ENCODE peak calls at places on chromosomes 2 and 18, in six cellular contexts. One of them, this sample, is unnamed.

GRCh38 chr2:86794866-86795265 is 4.2 kb upstream of the CD8A start:
- DNase-seq in NCI-H2081: no peak
- DNase-seq in progenitor cell of endocrine pancreas: no peak
- DNase-seq in epithelial cell of esophagus: no peak
- DNase-seq in adrenal gland: no peak
- DNase-seq in HS-5: no peak
- DNase-seq in this sample: no peak

GRCh38 chr2:28225472-28225915 is 167.2 kb upstream of the FOSL2 start:
- DNase-seq in NCI-H2081: no peak
- DNase-seq in progenitor cell of endocrine pancreas: no peak
- DNase-seq in epithelial cell of esophagus: peak; percentile 7
- DNase-seq in adrenal gland: no peak
- DNase-seq in HS-5: no peak
- DNase-seq in this sample: peak; percentile 14

GRCh38 chr2:119803101-119803500 is 43.4 kb downstream of the PTPN4 start:
- DNase-seq in NCI-H2081: no peak
- DNase-seq in progenitor cell of endocrine pancreas: no peak
- DNase-seq in epithelial cell of esophagus: no peak
- DNase-seq in adrenal gland: no peak
- DNase-seq in HS-5: no peak
- DNase-seq in this sample: no peak

GRCh38 chr2:140011287-140011686 is 1231.1 kb upstream of the NXPH2 start:
- DNase-seq in NCI-H2081: no peak
- DNase-seq in progenitor cell of endocrine pancreas: no peak
- DNase-seq in epithelial cell of esophagus: no peak
- DNase-seq in adrenal gland: no peak
- DNase-seq in HS-5: no peak
- DNase-seq in this sample: no peak

GRCh38 chr2:70085711-70086277 is 1.5 kb upstream of the PCBP1 start:
- DNase-seq in NCI-H2081: no peak
- DNase-seq in progenitor cell of endocrine pancreas: no peak
- DNase-seq in epithelial cell of esophagus: no peak
- DNase-seq in adrenal gland: no peak
- DNase-seq in HS-5: no peak
- DNase-seq in this sample: no peak

GRCh38 chr2:62415019-62415431 is 91.0 kb downstream of the TMEM17 start:
- DNase-seq in NCI-H2081: no peak
- DNase-seq in progenitor cell of endocrine pancreas: no peak
- DNase-seq in epithelial cell of esophagus: no peak
- DNase-seq in adrenal gland: no peak
- DNase-seq in HS-5: no peak
- DNase-seq in this sample: no peak

GRCh38 chr2:85436836-85437487 is 18.4 kb downstream of the SH2D6 start:
- DNase-seq in NCI-H2081: no peak
- DNase-seq in progenitor cell of endocrine pancreas: no peak
- DNase-seq in epithelial cell of esophagus: no peak
- DNase-seq in adrenal gland: no peak
- DNase-seq in HS-5: no peak
- DNase-seq in this sample: no peak

GRCh38 chr18:26089247-26090129 is 925 bp downstream of the SS18 start:
- DNase-seq in NCI-H2081: no peak
- DNase-seq in progenitor cell of endocrine pancreas: peak; percentile 55
- DNase-seq in epithelial cell of esophagus: peak; percentile 51
- DNase-seq in adrenal gland: peak; percentile 28
- DNase-seq in HS-5: no peak
- DNase-seq in this sample: peak; percentile 39

GRCh38 chr2:122531803-122532344 is 776.4 kb downstream of the TSN start:
- DNase-seq in NCI-H2081: no peak
- DNase-seq in progenitor cell of endocrine pancreas: no peak
- DNase-seq in epithelial cell of esophagus: no peak
- DNase-seq in adrenal gland: no peak
- DNase-seq in HS-5: no peak
- DNase-seq in this sample: no peak

GRCh38 chr2:97761192-97761591 is 47.8 kb downstream of the ZAP70 start:
- DNase-seq in NCI-H2081: no peak
- DNase-seq in progenitor cell of endocrine pancreas: no peak
- DNase-seq in epithelial cell of esophagus: no peak
- DNase-seq in adrenal gland: no peak
- DNase-seq in HS-5: no peak
- DNase-seq in this sample: no peak

GRCh38 chr2:169716229-169716886 is 17.3 kb upstream of the KLHL23 start:
- DNase-seq in NCI-H2081: peak; percentile 23
- DNase-seq in progenitor cell of endocrine pancreas: no peak
- DNase-seq in epithelial cell of esophagus: no peak
- DNase-seq in adrenal gland: no peak
- DNase-seq in HS-5: peak; percentile 76
- DNase-seq in this sample: no peak

GRCh38 chr2:100852999-100853908 is 33.3 kb downstream of the NPAS2 start:
- DNase-seq in NCI-H2081: no peak
- DNase-seq in progenitor cell of endocrine pancreas: no peak
- DNase-seq in epithelial cell of esophagus: no peak
- DNase-seq in adrenal gland: no peak
- DNase-seq in HS-5: no peak
- DNase-seq in this sample: no peak

GRCh38 chr2:198456418-198456817 is 652.0 kb downstream of the PLCL1 start:
- DNase-seq in NCI-H2081: no peak
- DNase-seq in progenitor cell of endocrine pancreas: no peak
- DNase-seq in epithelial cell of esophagus: peak; percentile 18
- DNase-seq in adrenal gland: no peak
- DNase-seq in HS-5: peak; percentile 39
- DNase-seq in this sample: no peak

GRCh38 chr2:142938240-142938639 is 60.8 kb downstream of the KYNU start:
- DNase-seq in NCI-H2081: no peak
- DNase-seq in progenitor cell of endocrine pancreas: no peak
- DNase-seq in epithelial cell of esophagus: no peak
- DNase-seq in adrenal gland: no peak
- DNase-seq in HS-5: no peak
- DNase-seq in this sample: no peak

GRCh38 chr2:38146302-38146916 is 70.5 kb upstream of the CYP1B1 start:
- DNase-seq in NCI-H2081: no peak
- DNase-seq in progenitor cell of endocrine pancreas: no peak
- DNase-seq in epithelial cell of esophagus: peak; percentile 67
- DNase-seq in adrenal gland: peak; percentile 55
- DNase-seq in HS-5: peak; percentile 58
- DNase-seq in this sample: peak; percentile 86

GRCh38 chr2:237026981-237027711 is 58.5 kb upstream of the COPS8 start:
- DNase-seq in NCI-H2081: peak; percentile 29
- DNase-seq in progenitor cell of endocrine pancreas: peak; percentile 37
- DNase-seq in epithelial cell of esophagus: peak; percentile 85
- DNase-seq in adrenal gland: peak; percentile 75
- DNase-seq in HS-5: peak; percentile 56
- DNase-seq in this sample: peak; percentile 38

GRCh38 chr2:85243101-85244072 is 84.4 kb downstream of the TGOLN2 start:
- DNase-seq in NCI-H2081: no peak
- DNase-seq in progenitor cell of endocrine pancreas: peak; percentile 32
- DNase-seq in epithelial cell of esophagus: no peak
- DNase-seq in adrenal gland: peak; percentile 53
- DNase-seq in HS-5: no peak
- DNase-seq in this sample: no peak

GRCh38 chr2:182540236-182540635 is 113.4 kb upstream of the PDE1A start:
- DNase-seq in NCI-H2081: no peak
- DNase-seq in progenitor cell of endocrine pancreas: no peak
- DNase-seq in epithelial cell of esophagus: no peak
- DNase-seq in adrenal gland: no peak
- DNase-seq in HS-5: no peak
- DNase-seq in this sample: no peak

GRCh38 chr2:239190346-239190745 is 210.5 kb downstream of the HDAC4 start:
- DNase-seq in NCI-H2081: no peak
- DNase-seq in progenitor cell of endocrine pancreas: no peak
- DNase-seq in epithelial cell of esophagus: no peak
- DNase-seq in adrenal gland: peak; percentile 19
- DNase-seq in HS-5: no peak
- DNase-seq in this sample: no peak

GRCh38 chr2:55108456-55108855 is 58.2 kb upstream of the RTN4 start:
- DNase-seq in NCI-H2081: no peak
- DNase-seq in progenitor cell of endocrine pancreas: no peak
- DNase-seq in epithelial cell of esophagus: no peak
- DNase-seq in adrenal gland: no peak
- DNase-seq in HS-5: no peak
- DNase-seq in this sample: no peak

GRCh38 chr2:127065299-127065931 is 41.5 kb downstream of the BIN1 start:
- DNase-seq in NCI-H2081: no peak
- DNase-seq in progenitor cell of endocrine pancreas: no peak
- DNase-seq in epithelial cell of esophagus: no peak
- DNase-seq in adrenal gland: no peak
- DNase-seq in HS-5: no peak
- DNase-seq in this sample: no peak

GRCh38 chr2:24690524-24690923 is 102.7 kb downstream of the PTRHD1 start:
- DNase-seq in NCI-H2081: no peak
- DNase-seq in progenitor cell of endocrine pancreas: no peak
- DNase-seq in epithelial cell of esophagus: no peak
- DNase-seq in adrenal gland: no peak
- DNase-seq in HS-5: no peak
- DNase-seq in this sample: no peak

GRCh38 chr2:224438726-224439125 is 36.8 kb upstream of the FAM124B start:
- DNase-seq in NCI-H2081: no peak
- DNase-seq in progenitor cell of endocrine pancreas: no peak
- DNase-seq in epithelial cell of esophagus: peak; percentile 20
- DNase-seq in adrenal gland: no peak
- DNase-seq in HS-5: no peak
- DNase-seq in this sample: no peak

GRCh38 chr2:3379339-3379646 is 201 bp upstream of the TRAPPC12 start:
- DNase-seq in NCI-H2081: no peak
- DNase-seq in progenitor cell of endocrine pancreas: no peak
- DNase-seq in epithelial cell of esophagus: no peak
- DNase-seq in adrenal gland: no peak
- DNase-seq in HS-5: no peak
- DNase-seq in this sample: no peak

GRCh38 chr2:127076290-127076689 is 30.7 kb downstream of the BIN1 start:
- DNase-seq in NCI-H2081: no peak
- DNase-seq in progenitor cell of endocrine pancreas: no peak
- DNase-seq in epithelial cell of esophagus: no peak
- DNase-seq in adrenal gland: no peak
- DNase-seq in HS-5: no peak
- DNase-seq in this sample: no peak

GRCh38 chr2:207975910-207976309 is 49.4 kb downstream of the PLEKHM3 start:
- DNase-seq in NCI-H2081: no peak
- DNase-seq in progenitor cell of endocrine pancreas: no peak
- DNase-seq in epithelial cell of esophagus: no peak
- DNase-seq in adrenal gland: no peak
- DNase-seq in HS-5: no peak
- DNase-seq in this sample: no peak

GRCh38 chr2:46283693-46284092 is 13.5 kb upstream of the EPAS1 start:
- DNase-seq in NCI-H2081: no peak
- DNase-seq in progenitor cell of endocrine pancreas: no peak
- DNase-seq in epithelial cell of esophagus: no peak
- DNase-seq in adrenal gland: no peak
- DNase-seq in HS-5: no peak
- DNase-seq in this sample: no peak

GRCh38 chr2:96551605-96552283 is 15.2 kb downstream of the ARID5A start:
- DNase-seq in NCI-H2081: no peak
- DNase-seq in progenitor cell of endocrine pancreas: no peak
- DNase-seq in epithelial cell of esophagus: no peak
- DNase-seq in adrenal gland: no peak
- DNase-seq in HS-5: no peak
- DNase-seq in this sample: no peak

GRCh38 chr2:108119026-108119425 is 120.7 kb upstream of the SULT1C3 start:
- DNase-seq in NCI-H2081: no peak
- DNase-seq in progenitor cell of endocrine pancreas: no peak
- DNase-seq in epithelial cell of esophagus: peak; percentile 8
- DNase-seq in adrenal gland: no peak
- DNase-seq in HS-5: no peak
- DNase-seq in this sample: no peak

GRCh38 chr2:120737802-120738516 is 2.3 kb downstream of the GLI2 start:
- DNase-seq in NCI-H2081: no peak
- DNase-seq in progenitor cell of endocrine pancreas: peak; percentile 10
- DNase-seq in epithelial cell of esophagus: peak; percentile 51
- DNase-seq in adrenal gland: peak; percentile 18
- DNase-seq in HS-5: no peak
- DNase-seq in this sample: peak; percentile 17

GRCh38 chr2:234275515-234275914 is 221.4 kb downstream of the ARL4C start:
- DNase-seq in NCI-H2081: peak; percentile 71
- DNase-seq in progenitor cell of endocrine pancreas: no peak
- DNase-seq in epithelial cell of esophagus: no peak
- DNase-seq in adrenal gland: no peak
- DNase-seq in HS-5: no peak
- DNase-seq in this sample: no peak